ENCODE peak calls at places on chromosomes 1 and 21, in six cellular contexts. F is A549, N is K562, B is SK-N-SH, J is IMR-90, D is HepG2. A is an unnamed sample.

GRCh38 chr1:12487520-12487919 is 130.5 kb downstream of the DHRS3 start:
- DNase-seq in F (no peak), N (no peak), B (no peak), J (no peak), D (no peak), A (no peak)

GRCh38 chr21:45996311-45997204 is 15.0 kb downstream of the COL6A1 start:
- DNase-seq in F (no peak), N (no peak), B (no peak), J (no peak), D (no peak), A (no peak)

GRCh38 chr1:116411784-116412479 is 38.9 kb downstream of the ATP1A1 start:
- DNase-seq in F (no peak), N (no peak), B (no peak), J (peak), D (peak), A (no peak)

GRCh38 chr1:225146478-225146877 is 217.0 kb downstream of the DNAH14 start:
- DNase-seq in F (no peak), N (no peak), B (peak), J (no peak), D (no peak), A (no peak)

GRCh38 chr1:51491166-51491981 is 27.7 kb downstream of the EPS15 start:
- DNase-seq in F (no peak), N (no peak), B (no peak), J (no peak), D (no peak), A (no peak)

GRCh38 chr1:212699839-212700596 is at the start of gene BATF3:
- DNase-seq in F (peak), N (no peak), B (peak), J (no peak), D (no peak), A (no peak)

GRCh38 chr21:45276620-45277019 is 11.1 kb downstream of the POFUT2 start:
- DNase-seq in F (no peak), N (no peak), B (no peak), J (no peak), D (no peak), A (no peak)

GRCh38 chr1:245317253-245317652 is 162.5 kb downstream of the KIF26B start:
- DNase-seq in F (no peak), N (no peak), B (no peak), J (no peak), D (no peak), A (no peak)

GRCh38 chr1:91836307-91837056 is 49.5 kb downstream of the TGFBR3 start:
- DNase-seq in F (no peak), N (no peak), B (no peak), J (no peak), D (no peak), A (no peak)

GRCh38 chr1:238409191-238409846 is 518.6 kb upstream of the ZP4 start:
- DNase-seq in F (no peak), N (no peak), B (no peak), J (peak), D (no peak), A (no peak)

GRCh38 chr1:17837631-17838030 is 82.5 kb downstream of the ACTL8 start:
- DNase-seq in F (no peak), N (no peak), B (no peak), J (no peak), D (no peak), A (no peak)

GRCh38 chr1:17841944-17842343 is 86.8 kb downstream of the ACTL8 start:
- DNase-seq in F (no peak), N (no peak), B (no peak), J (no peak), D (no peak), A (no peak)

GRCh38 chr1:17842686-17843085 is 87.6 kb downstream of the ACTL8 start:
- DNase-seq in F (no peak), N (no peak), B (no peak), J (no peak), D (no peak), A (no peak)

GRCh38 chr1:17844146-17844826 is 89.2 kb downstream of the ACTL8 start:
- DNase-seq in F (no peak), N (no peak), B (no peak), J (no peak), D (no peak), A (no peak)

DNA sequence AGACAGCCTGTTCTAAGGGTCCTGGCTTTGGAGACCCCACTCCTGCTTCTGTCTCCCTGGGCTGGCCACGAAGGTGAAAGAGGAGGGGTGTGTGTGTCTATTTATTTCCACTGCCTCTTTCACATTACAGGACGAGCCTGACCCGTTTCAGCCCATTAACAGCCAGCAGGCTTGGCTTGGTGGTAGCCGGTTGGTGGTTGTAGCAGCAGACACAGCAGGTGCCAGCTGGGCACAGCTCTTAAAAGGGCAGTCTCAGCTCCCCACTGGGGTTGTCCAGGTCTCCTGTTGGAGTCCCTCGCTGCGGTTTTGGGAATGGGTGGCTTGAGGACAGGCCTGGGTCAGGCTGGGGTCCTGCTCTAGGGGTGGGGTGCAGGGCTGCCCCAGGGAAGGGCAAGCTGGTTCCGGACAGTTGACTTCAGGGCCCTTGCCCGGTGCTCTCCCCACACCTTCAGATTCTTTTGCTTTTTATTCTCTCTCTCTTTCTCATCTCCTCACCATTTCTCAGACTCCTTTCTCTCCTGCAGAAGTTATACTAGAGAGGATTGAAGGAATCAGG is 84.6 kb downstream of the ACTL8 start:
- DNase-seq in F (no peak), N (no peak), B (no peak), J (no peak), D (no peak), A (no peak)
- TF ChIP-seq SMC3 in F (no peak), N (no peak), B (no peak), J (no peak), D (no peak), A (no peak)

DNA sequence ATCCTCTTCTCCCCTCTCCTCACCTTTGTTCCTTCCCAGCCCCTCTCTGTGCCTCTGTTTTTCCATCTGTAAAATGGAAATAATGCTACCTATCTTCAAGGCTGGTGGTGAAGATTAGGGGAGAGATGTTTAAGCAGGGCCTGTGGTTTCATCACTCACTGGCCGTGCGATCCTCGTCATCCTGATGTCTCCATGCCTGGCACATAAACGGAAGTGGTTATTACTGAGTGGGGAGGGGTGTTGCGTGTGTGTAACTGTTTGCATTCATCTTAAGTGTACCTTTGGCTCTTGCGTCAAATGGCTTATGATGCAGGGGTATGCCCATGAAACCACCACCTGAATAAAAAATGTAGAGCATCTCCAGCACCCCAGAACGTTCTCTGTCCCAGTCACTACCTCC is 17.2 kb upstream of the C1QA start:
- DNase-seq in F (no peak), N (no peak), B (no peak), J (no peak), D (no peak), A (no peak)
- TF ChIP-seq SMC3 in F (no peak), N (no peak), B (no peak), J (no peak), D (no peak), A (no peak)

GRCh38 chr1:65965597-65965996 is 172.9 kb downstream of the PDE4B start:
- DNase-seq in F (no peak), N (no peak), B (no peak), J (no peak), D (no peak), A (no peak)
- TF ChIP-seq SMC3 in F (no peak), N (no peak), B (no peak), J (no peak), D (no peak), A (no peak)

GRCh38 chr1:103783944-103784377 is 34.3 kb downstream of the AMY1C start:
- DNase-seq in F (no peak), N (no peak), B (no peak), J (no peak), D (no peak), A (peak)

GRCh38 chr1:103790172-103790571 is 40.5 kb downstream of the AMY1C start:
- DNase-seq in F (no peak), N (no peak), B (no peak), J (no peak), D (no peak), A (no peak)

GRCh38 chr1:103788377-103788776 is 38.7 kb downstream of the AMY1C start:
- DNase-seq in F (no peak), N (no peak), B (no peak), J (no peak), D (no peak), A (no peak)
- TF ChIP-seq SMC3 in F (peak), N (no peak), B (peak), J (no peak), D (no peak), A (peak)

DNA sequence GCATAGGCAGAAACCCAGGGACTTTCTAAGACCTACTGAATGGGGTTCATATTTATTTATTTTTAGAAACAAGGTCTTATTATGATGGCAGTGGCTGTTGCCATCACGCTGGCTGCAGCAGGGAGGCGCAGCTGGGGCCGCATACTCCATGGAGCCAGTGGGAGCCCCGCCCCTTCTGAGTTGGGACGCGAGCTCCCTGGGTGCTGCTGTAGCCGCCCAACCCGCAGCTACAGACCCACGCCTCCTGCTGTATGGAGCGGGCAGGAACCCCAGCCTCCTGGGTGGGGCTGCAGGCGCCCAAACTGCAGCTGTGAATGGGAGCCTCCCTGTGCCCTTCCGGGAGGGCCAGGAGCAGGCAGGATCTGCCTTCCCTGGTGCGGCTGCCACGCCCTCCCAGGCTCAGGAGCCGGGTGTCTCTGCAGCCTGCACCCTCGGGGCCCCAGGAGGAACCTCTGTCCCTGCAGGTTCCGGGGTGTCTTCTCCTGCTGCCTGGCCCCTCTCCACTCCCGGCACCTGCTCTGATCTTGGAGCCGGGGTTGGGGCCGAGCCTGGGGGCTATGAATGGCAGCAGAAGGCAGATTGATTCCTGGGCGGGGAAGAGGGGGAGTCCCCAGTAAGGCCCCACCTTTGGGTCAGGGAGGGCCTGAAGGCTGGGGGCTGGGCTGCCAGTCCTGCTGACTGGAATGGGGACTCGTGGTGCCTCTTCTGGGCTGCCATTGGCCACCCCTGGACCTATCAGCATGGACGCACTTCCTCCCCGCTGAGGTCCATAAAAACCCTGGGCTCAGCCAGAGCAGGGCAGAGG is 66.5 kb upstream of the LRRN2 start:
- DNase-seq in F (peak), N (peak), B (no peak), J (no peak), D (peak), A (no peak)
- TF ChIP-seq SMC3 in F (peak), N (no peak), B (no peak), J (no peak), D (no peak), A (no peak)

DNA sequence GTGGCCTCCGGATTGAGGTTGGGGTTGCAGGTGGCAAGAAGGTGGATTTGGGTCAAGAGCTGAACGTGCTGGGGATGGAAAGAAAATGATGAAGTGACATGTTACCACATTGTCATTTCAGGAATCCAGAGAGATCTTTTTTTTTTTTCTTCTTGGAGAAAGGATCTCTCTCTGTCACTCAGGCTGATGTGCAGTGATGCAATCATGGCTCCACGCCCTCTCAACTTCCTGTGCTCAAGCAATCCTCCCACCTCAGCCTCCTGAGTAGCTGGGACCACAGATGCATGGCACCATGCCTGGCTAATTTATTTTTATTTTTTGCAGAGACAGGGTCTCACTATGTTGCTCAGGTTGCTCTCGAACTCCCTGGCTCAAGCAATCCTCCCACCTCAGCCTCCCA is 80.6 kb downstream of the GON4L start:
- DNase-seq in F (no peak), N (peak), B (no peak), J (no peak), D (no peak), A (no peak)
- TF ChIP-seq SMC3 in F (no peak), N (no peak), B (no peak), J (no peak), D (no peak), A (no peak)

DNA sequence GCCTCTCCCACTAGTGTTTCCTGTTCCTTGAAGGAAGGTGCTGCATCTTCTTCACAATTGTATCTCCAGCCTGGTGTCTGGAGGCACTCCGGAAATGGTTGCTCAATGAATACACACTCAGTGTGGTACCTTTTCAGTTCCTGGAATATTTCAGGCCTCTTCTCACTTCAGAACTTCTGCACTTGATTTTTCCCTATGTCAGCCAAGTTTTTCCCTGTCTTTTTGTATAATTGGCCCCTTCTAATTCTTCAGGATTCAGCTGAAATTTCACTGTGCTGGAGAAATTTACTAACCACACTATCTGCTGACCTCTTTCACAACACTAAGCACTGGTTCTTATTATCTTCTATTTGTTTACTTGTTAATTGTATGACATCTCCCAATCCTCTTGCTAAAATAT is 61.2 kb upstream of the MAP10 start:
- DNase-seq in F (no peak), N (no peak), B (no peak), J (no peak), D (no peak), A (no peak)
- TF ChIP-seq SMC3 in F (no peak), N (no peak), B (no peak), J (no peak), D (no peak), A (no peak)

GRCh38 chr1:185008746-185009360 is 34.5 kb upstream of the NIBAN1 start:
- DNase-seq in F (no peak), N (no peak), B (peak), J (no peak), D (no peak), A (no peak)
- TF ChIP-seq SMC3 in F (no peak), N (no peak), B (no peak), J (no peak), D (no peak), A (no peak)

GRCh38 chr1:56385314-56385713 is 194.0 kb downstream of the PLPP3 start:
- DNase-seq in F (no peak), N (no peak), B (no peak), J (no peak), D (no peak), A (no peak)
- TF ChIP-seq SMC3 in F (no peak), N (no peak), B (no peak), J (no peak), D (no peak), A (no peak)

GRCh38 chr1:95547000-95547399 is 313.0 kb downstream of the RWDD3 start:
- DNase-seq in F (no peak), N (no peak), B (no peak), J (no peak), D (no peak), A (no peak)
- TF ChIP-seq SMC3 in F (no peak), N (no peak), B (no peak), J (no peak), D (no peak), A (no peak)

A was measured in GM12878.